ENCODE peak calls at places on chromosomes 5 and 9, in six cellular contexts. One of them, this sample, is unnamed.
A peak's percentile ranks its signal among the peaks of the same experiment; 100 is the strongest.

GRCh38 chr5:83726912-83727311 is 6.3 kb upstream of the HAPLN1 start:
- DNase-seq in IMR-90: peak; percentile 17
- DNase-seq in mesenchymal stem cell: peak; percentile 9
- DNase-seq in neuronal stem cell: no peak
- DNase-seq in H1: no peak
- DNase-seq in trophoblast cell: no peak
- DNase-seq in this sample: no peak

GRCh38 chr9:100852088-100852487 is 176.4 kb upstream of the PLPPR1 start:
- DNase-seq in IMR-90: no peak
- DNase-seq in mesenchymal stem cell: no peak
- DNase-seq in neuronal stem cell: no peak
- DNase-seq in H1: no peak
- DNase-seq in trophoblast cell: no peak
- DNase-seq in this sample: no peak

GRCh38 chr5:1497795-1498622 is 25.8 kb downstream of the LPCAT1 start:
- DNase-seq in IMR-90: no peak
- DNase-seq in mesenchymal stem cell: no peak
- DNase-seq in neuronal stem cell: no peak
- DNase-seq in H1: no peak
- DNase-seq in trophoblast cell: no peak
- DNase-seq in this sample: no peak

GRCh38 chr5:65394078-65394477 is 87.6 kb downstream of the ADAMTS6 start:
- DNase-seq in IMR-90: peak; percentile 90
- DNase-seq in mesenchymal stem cell: peak; percentile 83
- DNase-seq in neuronal stem cell: no peak
- DNase-seq in H1: no peak
- DNase-seq in trophoblast cell: no peak
- DNase-seq in this sample: no peak

GRCh38 chr5:175693746-175694145 is 35.9 kb downstream of the HRH2 start:
- DNase-seq in IMR-90: no peak
- DNase-seq in mesenchymal stem cell: no peak
- DNase-seq in neuronal stem cell: no peak
- DNase-seq in H1: no peak
- DNase-seq in trophoblast cell: no peak
- DNase-seq in this sample: no peak

GRCh38 chr5:75052461-75053285 is at the start of gene GCNT4:
- DNase-seq in IMR-90: peak; percentile 36
- DNase-seq in mesenchymal stem cell: peak; percentile 68
- DNase-seq in neuronal stem cell: peak; percentile 51
- DNase-seq in H1: no peak
- DNase-seq in trophoblast cell: peak; percentile 62
- DNase-seq in this sample: peak; percentile 51

GRCh38 chr9:2493578-2493977 is 128.0 kb upstream of the VLDLR start:
- DNase-seq in IMR-90: no peak
- DNase-seq in mesenchymal stem cell: no peak
- DNase-seq in neuronal stem cell: no peak
- DNase-seq in H1: no peak
- DNase-seq in trophoblast cell: no peak
- DNase-seq in this sample: no peak

GRCh38 chr9:27888661-27889295 is 315.5 kb upstream of the C9orf72 start:
- DNase-seq in IMR-90: no peak
- DNase-seq in mesenchymal stem cell: no peak
- DNase-seq in neuronal stem cell: no peak
- DNase-seq in H1: peak; percentile 36
- DNase-seq in trophoblast cell: peak; percentile 61
- DNase-seq in this sample: peak; percentile 76

GRCh38 chr5:125699860-125700259 is 723.3 kb upstream of the GRAMD2B start:
- DNase-seq in IMR-90: no peak
- DNase-seq in mesenchymal stem cell: peak; percentile 5
- DNase-seq in neuronal stem cell: no peak
- DNase-seq in H1: no peak
- DNase-seq in trophoblast cell: peak; percentile 43
- DNase-seq in this sample: no peak

GRCh38 chr5:173293817-173294672 is 34.2 kb downstream of the STC2 start:
- DNase-seq in IMR-90: peak; percentile 80
- DNase-seq in mesenchymal stem cell: peak; percentile 84
- DNase-seq in neuronal stem cell: peak; percentile 90
- DNase-seq in H1: no peak
- DNase-seq in trophoblast cell: peak; percentile 95
- DNase-seq in this sample: peak; percentile 84

GRCh38 chr9:7370378-7370777 is 429.2 kb downstream of the DMAC1 start:
- DNase-seq in IMR-90: no peak
- DNase-seq in mesenchymal stem cell: peak; percentile 58
- DNase-seq in neuronal stem cell: no peak
- DNase-seq in H1: no peak
- DNase-seq in trophoblast cell: no peak
- DNase-seq in this sample: no peak

GRCh38 chr5:55445817-55446216 is 88.9 kb downstream of the PLPP1 start:
- DNase-seq in IMR-90: no peak
- DNase-seq in mesenchymal stem cell: no peak
- DNase-seq in neuronal stem cell: no peak
- DNase-seq in H1: no peak
- DNase-seq in trophoblast cell: no peak
- DNase-seq in this sample: no peak

GRCh38 chr9:385818-386398 is 171.2 kb downstream of the DOCK8 start:
- DNase-seq in IMR-90: peak; percentile 52
- DNase-seq in mesenchymal stem cell: peak; percentile 23
- DNase-seq in neuronal stem cell: peak; percentile 59
- DNase-seq in H1: no peak
- DNase-seq in trophoblast cell: peak; percentile 82
- DNase-seq in this sample: peak; percentile 69

GRCh38 chr9:120710110-120710981 is 3.9 kb downstream of the MEGF9 start:
- DNase-seq in IMR-90: peak; percentile 39
- DNase-seq in mesenchymal stem cell: peak; percentile 72
- DNase-seq in neuronal stem cell: no peak
- DNase-seq in H1: no peak
- DNase-seq in trophoblast cell: peak; percentile 26
- DNase-seq in this sample: no peak

DNA sequence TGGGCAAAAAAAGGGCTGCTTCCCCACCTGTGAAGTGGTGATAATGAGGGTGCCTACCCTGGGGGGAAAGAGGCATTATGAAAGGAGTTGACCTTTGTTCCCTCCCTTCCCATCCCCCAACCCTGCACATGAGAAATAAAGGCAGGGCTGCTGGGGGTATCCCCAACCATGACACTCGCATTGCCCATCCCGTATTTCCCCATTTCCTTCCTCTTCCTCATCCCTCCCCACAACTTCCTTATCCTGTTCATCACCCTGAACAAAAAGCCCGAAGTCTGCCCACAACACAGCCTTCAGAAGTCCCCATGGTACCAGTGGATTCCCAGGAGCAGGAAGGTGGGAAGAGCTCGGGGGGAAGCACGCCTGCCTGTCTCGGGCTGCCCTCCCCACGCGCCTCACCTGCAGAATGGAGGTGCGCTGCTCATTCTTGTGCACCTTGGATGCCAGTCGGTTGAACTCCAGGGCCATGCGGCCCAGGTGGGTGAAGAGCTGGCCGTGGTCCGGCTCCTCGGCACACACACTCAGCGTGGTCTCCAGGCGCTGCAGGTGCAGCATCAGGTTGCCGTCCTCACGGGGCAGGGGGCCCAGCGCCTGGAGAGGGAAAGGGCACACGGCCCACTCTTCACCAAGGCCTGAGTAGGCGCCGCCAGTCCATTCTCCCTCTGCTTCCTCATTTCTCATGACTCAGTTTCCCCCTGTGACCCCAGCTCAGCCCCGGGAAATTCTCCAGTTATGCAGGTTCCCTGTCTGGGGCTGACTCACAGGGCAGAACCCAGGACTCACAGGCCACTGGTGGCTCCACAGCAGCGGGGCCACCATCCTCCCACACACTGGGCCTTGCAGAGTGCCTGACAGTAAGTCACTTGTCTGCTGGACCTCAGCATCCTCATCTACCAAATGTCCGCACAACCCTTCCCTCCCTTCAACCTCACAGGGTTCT is 24.2 kb downstream of the TNIP1 start:
- DNase-seq in IMR-90: no peak
- DNase-seq in mesenchymal stem cell: no peak
- DNase-seq in neuronal stem cell: no peak
- DNase-seq in H1: no peak
- DNase-seq in trophoblast cell: no peak
- DNase-seq in this sample: no peak
- H4K91ac ChIP-seq in IMR-90: no peak overlapping the region
- H4K91ac ChIP-seq in mesenchymal stem cell: no peak overlapping the region
- H4K91ac ChIP-seq in neuronal stem cell: no peak overlapping the region
- H4K91ac ChIP-seq in H1: no peak overlapping the region
- H4K91ac ChIP-seq in trophoblast cell: no peak overlapping the region
- H4K91ac ChIP-seq in this sample: no peak overlapping the region

DNA sequence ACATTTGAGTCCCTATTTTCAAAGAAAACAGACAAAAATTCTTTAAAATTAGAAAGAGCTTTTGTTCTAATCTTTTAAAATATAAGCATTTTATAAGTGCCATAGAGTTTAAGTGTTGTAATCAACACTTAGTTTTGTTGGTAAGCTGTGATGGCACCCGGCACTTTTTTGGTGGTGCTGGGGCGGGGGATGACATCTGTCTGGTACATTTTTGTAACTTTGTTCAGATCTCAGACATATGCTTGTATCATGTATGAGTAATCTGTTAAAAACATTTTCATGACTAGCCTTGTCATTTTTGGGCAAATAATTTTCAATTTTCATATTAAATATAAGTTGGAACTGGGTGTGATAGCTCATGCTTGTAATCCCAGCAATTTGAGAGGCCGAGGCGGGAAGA is 51.7 kb downstream of the UBAP1 start:
- DNase-seq in IMR-90: no peak
- DNase-seq in mesenchymal stem cell: no peak
- DNase-seq in neuronal stem cell: no peak
- DNase-seq in H1: no peak
- DNase-seq in trophoblast cell: no peak
- DNase-seq in this sample: no peak
- H4K91ac ChIP-seq in IMR-90: no peak overlapping the region
- H4K91ac ChIP-seq in mesenchymal stem cell: no peak overlapping the region
- H4K91ac ChIP-seq in neuronal stem cell: no peak overlapping the region
- H4K91ac ChIP-seq in H1: no peak overlapping the region
- H4K91ac ChIP-seq in trophoblast cell: no peak overlapping the region
- H4K91ac ChIP-seq in this sample: no peak overlapping the region

DNA sequence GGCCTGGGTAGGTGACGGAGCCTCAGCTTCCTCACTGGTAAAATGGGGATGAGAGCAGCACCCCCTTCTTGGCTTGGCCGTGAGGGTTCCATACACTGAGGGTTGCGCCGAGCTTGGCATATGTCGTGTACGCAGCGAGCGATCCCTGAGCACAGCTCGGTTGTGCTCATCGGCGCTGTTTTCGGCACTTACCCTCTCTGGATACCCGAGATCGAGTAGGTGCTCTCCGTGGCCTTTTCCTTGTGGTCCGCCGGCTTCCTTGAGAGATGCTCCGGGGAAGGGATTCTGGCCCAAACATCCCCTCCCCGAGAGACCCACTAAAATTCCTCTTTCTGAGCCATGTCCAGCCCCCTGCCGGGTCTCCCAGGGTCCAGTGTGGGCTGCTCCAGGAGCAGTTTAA is 40.0 kb upstream of the HMCN2 start:
- DNase-seq in IMR-90: no peak
- DNase-seq in mesenchymal stem cell: no peak
- DNase-seq in neuronal stem cell: no peak
- DNase-seq in H1: no peak
- DNase-seq in trophoblast cell: no peak
- DNase-seq in this sample: no peak
- H4K91ac ChIP-seq in IMR-90: no peak overlapping the region
- H4K91ac ChIP-seq in mesenchymal stem cell: no peak overlapping the region
- H4K91ac ChIP-seq in neuronal stem cell: no peak overlapping the region
- H4K91ac ChIP-seq in H1: no peak overlapping the region
- H4K91ac ChIP-seq in trophoblast cell: no peak overlapping the region
- H4K91ac ChIP-seq in this sample: no peak overlapping the region

DNA sequence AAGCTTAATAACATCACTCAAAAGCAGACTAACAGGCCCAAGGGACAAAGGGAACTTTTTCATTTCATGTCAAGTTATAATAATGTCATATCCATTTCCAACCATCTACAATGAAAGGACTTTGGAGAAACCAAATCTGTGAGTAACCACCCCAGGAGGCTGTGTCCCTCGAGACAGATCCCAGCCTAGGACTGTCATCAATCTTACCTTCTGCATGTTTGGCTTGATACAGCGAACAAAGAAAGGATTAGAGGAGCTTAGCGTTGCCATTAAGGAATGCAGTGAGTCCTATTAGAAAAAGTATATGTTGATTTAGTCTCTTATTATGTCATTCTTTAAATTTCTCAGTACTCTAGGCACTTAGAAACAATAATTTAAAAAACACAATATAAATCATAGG is 137.8 kb upstream of the RETREG1 start:
- DNase-seq in IMR-90: no peak
- DNase-seq in mesenchymal stem cell: no peak
- DNase-seq in neuronal stem cell: peak; percentile 75
- DNase-seq in H1: no peak
- DNase-seq in trophoblast cell: no peak
- DNase-seq in this sample: no peak
- H4K91ac ChIP-seq in IMR-90: no peak overlapping the region
- H4K91ac ChIP-seq in mesenchymal stem cell: no peak overlapping the region
- H4K91ac ChIP-seq in neuronal stem cell: no peak overlapping the region
- H4K91ac ChIP-seq in H1: no peak overlapping the region
- H4K91ac ChIP-seq in trophoblast cell: no peak overlapping the region
- H4K91ac ChIP-seq in this sample: no peak overlapping the region

DNA sequence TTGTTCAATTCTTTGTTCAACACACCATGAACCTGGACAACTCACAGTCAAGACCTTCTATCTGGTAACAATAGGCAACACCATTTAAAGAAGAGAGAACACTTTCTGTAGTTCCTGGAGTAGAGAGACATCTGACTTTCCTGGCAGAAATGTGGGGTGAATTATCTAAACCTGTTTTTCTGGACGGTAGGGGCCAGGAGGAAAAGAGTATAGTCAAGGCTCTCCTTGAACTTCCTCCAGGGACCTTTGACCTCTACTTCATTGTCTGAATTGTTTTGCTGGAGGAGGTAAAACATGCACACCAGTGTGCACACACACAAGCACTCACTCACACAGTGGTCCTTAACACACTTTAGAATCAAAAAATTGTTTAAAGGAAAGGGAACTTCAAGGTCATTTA is 13.2 kb downstream of the S100Z start:
- DNase-seq in IMR-90: no peak
- DNase-seq in mesenchymal stem cell: no peak
- DNase-seq in neuronal stem cell: no peak
- DNase-seq in H1: no peak
- DNase-seq in trophoblast cell: no peak
- DNase-seq in this sample: no peak
- H4K91ac ChIP-seq in IMR-90: peak overlapping the region; percentile 21
- H4K91ac ChIP-seq in mesenchymal stem cell: no peak overlapping the region
- H4K91ac ChIP-seq in neuronal stem cell: no peak overlapping the region
- H4K91ac ChIP-seq in H1: no peak overlapping the region
- H4K91ac ChIP-seq in trophoblast cell: no peak overlapping the region
- H4K91ac ChIP-seq in this sample: no peak overlapping the region

GRCh38 chr5:168317096-168317520 is 25.7 kb downstream of the WWC1 start:
- DNase-seq in IMR-90: no peak
- DNase-seq in mesenchymal stem cell: no peak
- DNase-seq in neuronal stem cell: no peak
- DNase-seq in H1: no peak
- DNase-seq in trophoblast cell: no peak
- DNase-seq in this sample: no peak
- H4K91ac ChIP-seq in IMR-90: peak overlapping the region; percentile 98
- H4K91ac ChIP-seq in mesenchymal stem cell: no peak overlapping the region
- H4K91ac ChIP-seq in neuronal stem cell: no peak overlapping the region
- H4K91ac ChIP-seq in H1: no peak overlapping the region
- H4K91ac ChIP-seq in trophoblast cell: peak overlapping the region; percentile 83
- H4K91ac ChIP-seq in this sample: no peak overlapping the region